ENCODE peak calls at places on chromosomes 6 and 20, in eight cellular contexts. O, H, J, I, P, N, L and U are unnamed samples.

GRCh38 chr6:167768471-167769215 is 58.1 kb upstream of the AFDN start:
- DNase-seq in P (no peak), O (no peak), L (no peak), J (no peak), I (no peak), H (no peak), N (no peak), U (no peak)

GRCh38 chr6:149081281-149081680 is 236.2 kb upstream of the TAB2 start:
- DNase-seq in P (no peak), I (no peak), J (no peak), O (no peak), H (no peak), N (no peak), L (no peak), U (no peak)

GRCh38 chr6:56683882-56684281 is 41.2 kb upstream of the DST start:
- DNase-seq in N (no peak), J (no peak), O (peak), I (no peak), H (peak), P (no peak), L (no peak), U (no peak)

GRCh38 chr6:137357263-137357947 is 136.8 kb downstream of the OLIG3 start:
- DNase-seq in J (peak), N (no peak), P (peak), I (no peak), L (no peak), H (no peak), O (no peak), U (no peak)

GRCh38 chr6:111663232-111663631 is 57.6 kb upstream of the TRAF3IP2 start:
- DNase-seq in L (no peak), J (peak), N (no peak), P (no peak), H (no peak), O (no peak), I (peak), U (no peak)

GRCh38 chr6:123036663-123037062 is 40.6 kb downstream of the CLVS2 start:
- DNase-seq in J (no peak), O (no peak), I (no peak), N (no peak), P (no peak), H (no peak), L (no peak), U (no peak)

GRCh38 chr6:85920782-85921181 is 278.1 kb upstream of the SYNCRIP start:
- DNase-seq in P (peak), H (no peak), L (no peak), J (peak), O (no peak), N (no peak), I (no peak), U (peak)

GRCh38 chr6:23137596-23137995 is 568.2 kb downstream of the HDGFL1 start:
- DNase-seq in L (no peak), O (no peak), P (no peak), H (no peak), N (no peak), J (no peak), I (no peak), U (no peak)

GRCh38 chr20:63381781-63382431 is 20.8 kb upstream of the CHRNA4 start:
- DNase-seq in J (peak), H (no peak), N (peak), P (peak), I (no peak), O (no peak), L (no peak), U (no peak)

GRCh38 chr6:157063176-157063934 is 260.0 kb downstream of the TMEM242 start:
- DNase-seq in L (no peak), P (no peak), I (no peak), N (no peak), O (no peak), H (peak), J (no peak), U (no peak)

GRCh38 chr6:112249489-112249888 is 4.9 kb downstream of the LAMA4 start:
- DNase-seq in P (no peak), J (no peak), O (no peak), L (no peak), H (no peak), N (no peak), I (no peak), U (no peak)

GRCh38 chr6:43842231-43842794 is 72.3 kb downstream of the VEGFA start:
- DNase-seq in J (no peak), H (no peak), L (no peak), O (no peak), I (no peak), N (no peak), P (no peak), U (no peak)

GRCh38 chr6:165941249-165941648 is 226.4 kb downstream of the TBXT start:
- DNase-seq in N (no peak), J (no peak), O (no peak), L (no peak), I (no peak), H (no peak), P (no peak), U (no peak)

GRCh38 chr20:62978559-62978938 is 26.0 kb downstream of the SLC17A9 start:
- DNase-seq in I (no peak), H (no peak), P (no peak), N (peak), L (no peak), J (no peak), O (no peak), U (no peak)

GRCh38 chr20:11112837-11113236 is 439.0 kb upstream of the JAG1 start:
- DNase-seq in J (no peak), P (no peak), O (no peak), I (no peak), N (no peak), L (no peak), H (peak), U (no peak)

GRCh38 chr6:6875818-6876470 is 231.8 kb upstream of the RREB1 start:
- DNase-seq in L (no peak), P (no peak), J (no peak), N (peak), O (peak), I (no peak), H (peak), U (no peak)

GRCh38 chr6:84768442-84769174 is 4.2 kb upstream of the TBX18 start:
- DNase-seq in N (no peak), H (no peak), J (peak), I (no peak), L (no peak), P (peak), O (no peak), U (no peak)

GRCh38 chr20:17887331-17888030 is 81.1 kb downstream of the SNX5 start:
- DNase-seq in L (no peak), N (no peak), O (no peak), J (no peak), P (no peak), H (no peak), I (no peak), U (no peak)

GRCh38 chr6:165762125-165762524 is 99.1 kb upstream of the PDE10A start:
- DNase-seq in N (no peak), P (no peak), I (no peak), J (no peak), H (no peak), O (no peak), L (no peak), U (no peak)

GRCh38 chr6:47780510-47781356 is 1.1 kb upstream of the OPN5 start:
- DNase-seq in N (peak), O (peak), P (peak), L (no peak), J (peak), H (peak), I (no peak), U (no peak)

GRCh38 chr6:72746276-72746675 is 124.4 kb downstream of the KCNQ5 start:
- DNase-seq in O (no peak), P (no peak), N (peak), I (no peak), L (no peak), H (no peak), J (no peak), U (no peak)

GRCh38 chr20:63795178-63795830 is 35.8 kb downstream of the ZBTB46 start:
- DNase-seq in H (no peak), P (no peak), J (no peak), I (no peak), N (no peak), O (no peak), L (no peak), U (no peak)

GRCh38 chr6:127481628-127482027 is 22.4 kb upstream of the KIAA0408 start:
- DNase-seq in N (no peak), P (no peak), L (no peak), I (no peak), J (no peak), O (peak), H (peak), U (no peak)

GRCh38 chr20:64083380-64084208 is 604 bp downstream of the LKAAEAR1 start:
- DNase-seq in P (peak), O (peak), H (peak), N (peak), I (peak), J (peak), L (peak), U (peak)

GRCh38 chr6:19771753-19772336 is 65.3 kb upstream of the ID4 start:
- DNase-seq in O (no peak), J (no peak), H (no peak), I (no peak), N (peak), L (no peak), P (no peak), U (no peak)

GRCh38 chr20:34705008-34705382 is 851 bp downstream of the TP53INP2 start:
- DNase-seq in P (no peak), J (peak), N (no peak), H (no peak), O (no peak), L (peak), I (no peak), U (no peak)

GRCh38 chr6:105608711-105609374 is 206.0 kb upstream of the PREP start:
- DNase-seq in N (no peak), P (no peak), H (peak), O (peak), I (no peak), L (no peak), J (no peak), U (no peak)

GRCh38 chr20:20443509-20443908 is 75.6 kb downstream of the INSM1 start:
- DNase-seq in L (no peak), H (no peak), N (no peak), P (no peak), J (no peak), O (no peak), I (no peak), U (no peak)

GRCh38 chr6:107532707-107533106 is 42.8 kb downstream of the SOBP start:
- DNase-seq in O (no peak), I (no peak), J (no peak), P (no peak), N (no peak), H (no peak), L (no peak), U (no peak)

GRCh38 chr6:22007469-22007868 is 289.4 kb downstream of the PRL start:
- DNase-seq in N (no peak), P (no peak), I (no peak), O (no peak), J (no peak), H (no peak), L (no peak), U (no peak)

GRCh38 chr6:56491606-56492328 is 150.9 kb downstream of the DST start:
- DNase-seq in O (peak), N (no peak), L (no peak), J (no peak), P (no peak), H (no peak), I (peak), U (no peak)

GRCh38 chr6:98352348-98352747 is 482.0 kb upstream of the POU3F2 start:
- DNase-seq in N (no peak), O (no peak), P (no peak), H (no peak), L (no peak), J (no peak), I (no peak), U (no peak)

GRCh38 chr6:157227202-157228166 is 95.8 kb downstream of the TMEM242 start:
- DNase-seq in N (peak), J (no peak), I (no peak), O (no peak), H (no peak), L (no peak), P (no peak), U (no peak)

GRCh38 chr6:104286641-104287040 is 573.1 kb downstream of the HACE1 start:
- DNase-seq in O (no peak), N (no peak), P (no peak), H (no peak), L (no peak), J (no peak), I (no peak), U (no peak)

GRCh38 chr6:104281370-104281769 is 578.3 kb downstream of the HACE1 start:
- DNase-seq in I (no peak), J (no peak), L (no peak), H (no peak), P (no peak), N (peak), O (no peak), U (no peak)

GRCh38 chr6:104284872-104285271 is 574.8 kb downstream of the HACE1 start:
- DNase-seq in P (no peak), H (no peak), L (no peak), I (no peak), N (no peak), O (no peak), J (no peak), U (no peak)
- H3K4me3 ChIP-seq in P (no peak), H (no peak), L (no peak), I (no peak), N (no peak), O (no peak), J (no peak), U (no peak)

GRCh38 chr6:26193467-26194328 is 106.5 kb downstream of the HFE start:
- DNase-seq in O (no peak), L (no peak), N (no peak), I (no peak), H (no peak), J (no peak), P (no peak), U (no peak)
- H3K4me3 ChIP-seq in O (no peak), L (no peak), N (no peak), I (no peak), H (no peak), J (no peak), P (no peak), U (no peak)

DNA sequence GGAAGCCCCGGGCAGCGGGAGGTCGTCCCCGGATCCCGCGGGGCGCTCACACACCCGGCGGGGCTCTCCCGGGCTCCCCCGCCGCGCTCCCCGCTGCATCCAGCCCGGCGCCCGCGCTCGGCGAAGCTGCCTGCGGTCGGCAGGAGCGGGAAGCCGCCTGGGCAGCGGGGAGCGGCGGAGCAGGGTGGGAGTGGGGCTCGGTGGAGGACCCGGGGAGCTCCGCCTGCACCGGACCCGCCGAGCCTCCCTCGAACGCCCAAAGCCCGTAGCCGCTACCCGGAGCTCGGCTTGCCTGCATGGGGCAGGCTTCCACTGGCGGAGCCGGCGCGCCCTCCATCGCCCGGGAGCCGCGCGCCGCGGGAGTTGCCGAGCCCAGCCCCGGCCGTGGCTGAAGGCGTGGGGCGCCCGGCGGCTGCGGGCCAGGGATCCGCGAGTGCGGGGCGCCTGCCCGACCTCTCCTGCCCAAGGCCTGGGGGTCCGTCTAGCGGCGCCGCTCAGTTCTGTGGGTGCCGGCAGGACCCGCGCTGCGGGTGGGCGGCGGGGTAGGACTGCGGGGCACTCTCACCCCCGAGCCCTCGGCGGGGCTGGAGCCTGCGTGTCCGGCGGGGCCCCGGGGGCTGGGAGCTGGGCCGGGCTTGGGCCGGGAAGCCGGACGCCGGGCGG is 671 bp downstream of the CDH4 start:
- DNase-seq in I (no peak), J (peak), L (no peak), H (no peak), N (no peak), O (no peak), P (no peak), U (no peak)
- H3K4me3 ChIP-seq in I (no peak), J (peak), L (peak), H (no peak), N (no peak), O (peak), P (peak), U (no peak)

DNA sequence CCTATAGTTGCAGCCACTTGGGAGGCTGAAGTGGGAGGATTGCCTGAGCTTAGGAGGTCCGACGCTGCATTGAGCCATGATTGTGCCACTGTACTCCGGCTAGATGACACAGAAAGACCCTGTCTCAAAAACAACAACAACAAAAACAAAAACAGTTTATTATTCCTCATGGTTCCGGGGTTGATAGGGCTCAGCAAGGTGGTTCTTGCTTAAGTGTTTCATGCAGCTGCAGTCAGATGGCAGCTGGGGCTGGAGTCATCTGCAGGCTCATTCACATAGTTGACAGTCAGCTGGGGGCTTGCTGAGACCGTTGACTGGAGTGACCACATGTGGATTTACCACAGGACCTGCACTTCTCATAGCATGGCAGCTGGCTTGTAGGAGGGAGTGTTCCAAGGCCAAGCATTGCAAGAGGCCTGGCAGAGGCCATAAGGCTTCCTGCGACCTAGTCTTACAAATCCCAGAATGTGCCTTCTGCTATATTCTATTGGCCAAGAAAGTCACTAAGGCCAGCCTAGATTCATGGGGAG is 28.9 kb upstream of the NNAT start:
- DNase-seq in H (no peak), I (no peak), N (no peak), L (no peak), J (no peak), O (no peak), P (no peak), U (no peak)
- H3K4me3 ChIP-seq in H (no peak), I (no peak), N (no peak), L (no peak), J (no peak), O (no peak), P (no peak), U (no peak)

GRCh38 chr6:131628726-131629125 is 684 bp upstream of the MED23 start:
- DNase-seq in P (no peak), L (no peak), I (no peak), N (peak), H (no peak), J (no peak), O (no peak), U (no peak)
- H3K4me3 ChIP-seq in P (no peak), L (peak), I (peak), N (peak), H (peak), J (peak), O (peak), U (no peak)